ENCODE peak calls at places on chromosome 20, in five cellular contexts. G is left lung; P is effector memory CD8-positive, alpha-beta T cell; S is MV-4-11; O is HT1080. Y is an unnamed sample.

GRCh38 chr20:51650685-51651134 is 108.2 kb upstream of the NFATC2 start:
- DNase-seq in P (no peak), O (peak; percentile 35), S (peak; percentile 76), G (no peak), Y (no peak)

GRCh38 chr20:60009318-60009717 is 51.1 kb downstream of the CDH26 start:
- DNase-seq in S (no peak), O (no peak), G (no peak), P (no peak), Y (no peak)

GRCh38 chr20:52379723-52380336 is 188.3 kb upstream of the ZFP64 start:
- DNase-seq in G (peak; percentile 63), O (no peak), S (no peak), P (peak; percentile 33), Y (peak; percentile 36)

GRCh38 chr20:63162206-63162770 is 53.6 kb downstream of the YTHDF1 start:
- DNase-seq in S (no peak), G (peak; percentile 61), P (no peak), O (no peak), Y (no peak)

GRCh38 chr20:20003088-20003954 is 13.8 kb upstream of the NAA20 start:
- DNase-seq in S (peak; percentile 97), G (no peak), P (no peak), O (no peak), Y (no peak)

GRCh38 chr20:19794941-19795340 is 36.9 kb downstream of the RIN2 start:
- DNase-seq in G (no peak), P (no peak), S (no peak), O (no peak), Y (no peak)

GRCh38 chr20:17735206-17735804 is 35.5 kb downstream of the BANF2 start:
- DNase-seq in P (no peak), G (no peak), S (no peak), O (peak; percentile 80), Y (no peak)

GRCh38 chr20:61902213-61902869 is 163.3 kb downstream of the TAF4 start:
- DNase-seq in O (no peak), S (no peak), G (peak; percentile 76), P (no peak), Y (no peak)

GRCh38 chr20:37911838-37912273 is 8.9 kb downstream of the VSTM2L start:
- DNase-seq in O (no peak), P (no peak), S (peak; percentile 9), G (no peak), Y (no peak)

GRCh38 chr20:37986873-37987601 is 46.2 kb downstream of the TTI1 start:
- DNase-seq in G (peak; percentile 77), O (no peak), P (no peak), S (no peak), Y (no peak)

GRCh38 chr20:61805365-61805764 is 260.3 kb downstream of the TAF4 start:
- DNase-seq in P (no peak), G (peak; percentile 66), O (no peak), S (no peak), Y (no peak)

GRCh38 chr20:33262658-33263065 is 20.4 kb upstream of the BPIFB1 start:
- DNase-seq in G (no peak), O (peak; percentile 47), P (no peak), S (peak; percentile 83), Y (no peak)

GRCh38 chr20:8722277-8722928 is 346.5 kb upstream of the PLCB4 start:
- DNase-seq in P (peak; percentile 47), O (peak; percentile 68), S (peak; percentile 53), G (no peak), Y (peak; percentile 0)

GRCh38 chr20:37943033-37943432 is 40.1 kb downstream of the VSTM2L start:
- DNase-seq in G (no peak), O (no peak), S (no peak), P (no peak), Y (no peak)

GRCh38 chr20:49579874-49580817 is 12.2 kb upstream of the PTGIS start:
- DNase-seq in O (no peak), P (no peak), S (no peak), G (no peak), Y (no peak)

GRCh38 chr20:36214684-36215256 is 21.5 kb upstream of the AAR2 start:
- DNase-seq in P (no peak), O (no peak), S (peak; percentile 24), G (no peak), Y (no peak)

GRCh38 chr20:47502801-47503239 is 1.1 kb downstream of the NCOA3 start:
- DNase-seq in P (peak; percentile 20), O (peak; percentile 37), G (no peak), S (peak; percentile 93), Y (no peak)

GRCh38 chr20:50744143-50744792 is 12.9 kb downstream of the PARD6B start:
- DNase-seq in O (peak; percentile 79), P (no peak), S (peak; percentile 9), G (peak; percentile 46), Y (no peak)

GRCh38 chr20:52103911-52104545 is 87.6 kb downstream of the ZFP64 start:
- DNase-seq in G (no peak), O (no peak), S (peak; percentile 77), P (no peak), Y (no peak)

GRCh38 chr20:50246367-50247195 is 56.0 kb downstream of the CEBPB start:
- DNase-seq in S (no peak), P (no peak), O (no peak), G (no peak), Y (no peak)

GRCh38 chr20:15603978-15604377 is 969.3 kb downstream of the KIF16B start:
- DNase-seq in G (no peak), P (no peak), S (peak; percentile 59), O (no peak), Y (no peak)

GRCh38 chr20:31594558-31595379 is 10.3 kb upstream of the ID1 start:
- DNase-seq in O (no peak), S (no peak), P (no peak), G (no peak), Y (no peak)

GRCh38 chr20:19907326-19908056 is 109.7 kb upstream of the NAA20 start:
- DNase-seq in G (no peak), P (no peak), S (no peak), O (no peak), Y (no peak)

GRCh38 chr20:24337074-24337473 is 132.4 kb upstream of the SYNDIG1 start:
- DNase-seq in O (peak; percentile 97), S (peak; percentile 77), P (no peak), G (no peak), Y (no peak)

GRCh38 chr20:50190251-50191064 is at the start of gene CEBPB:
- DNase-seq in O (peak; percentile 86), S (peak; percentile 62), P (peak; percentile 74), G (peak; percentile 98), Y (peak; percentile 81)

GRCh38 chr20:40160151-40160550 is 528.9 kb downstream of the MAFB start:
- DNase-seq in P (no peak), S (peak; percentile 47), O (peak; percentile 75), G (peak; percentile 62), Y (no peak)

GRCh38 chr20:17616480-17617211 is 46.8 kb downstream of the DSTN start:
- DNase-seq in G (peak; percentile 64), S (no peak), P (no peak), O (no peak), Y (no peak)

GRCh38 chr20:50575869-50576720 is 65.9 kb downstream of the PTPN1 start:
- DNase-seq in S (peak; percentile 33), G (peak; percentile 88), O (peak; percentile 58), P (peak; percentile 52), Y (peak; percentile 66)

GRCh38 chr20:9136114-9136513 is 67.2 kb downstream of the PLCB4 start:
- DNase-seq in G (no peak), S (no peak), O (no peak), P (no peak), Y (no peak)

Y was measured in activated CD4-positive, alpha-beta T cell treated with anti-CD3 and anti-CD28 coated beads, Interleukin-2, amount 50 U/mL, for 1 hour.